ENCODE peak calls at places on chromosomes 13 and 19, in seven cellular contexts. One of them, this sample, is unnamed.

GRCh38 chr19:18612772-18613588 is at the start of gene TMEM59L:
- DNase-seq in M059J: no peak
- DNase-seq in left cardiac atrium: no peak
- DNase-seq in IMR-90: no peak
- DNase-seq in esophagus squamous epithelium: no peak
- DNase-seq in stimulated activated CD4-positive, alpha-beta T cell treated with anti-CD3 and anti-CD28 coated beads, Interleukin-15, amount 100 ng/mL, for 1 hour: no peak
- DNase-seq in choroid plexus epithelial cell: no peak
- DNase-seq in this sample: no peak

GRCh38 chr13:91355099-91355825 is 7.8 kb downstream of the MIR17HG start:
- DNase-seq in choroid plexus epithelial cell: no peak
- DNase-seq in M059J: no peak
- DNase-seq in left cardiac atrium: no peak
- DNase-seq in IMR-90: no peak
- DNase-seq in esophagus squamous epithelium: no peak
- DNase-seq in stimulated activated CD4-positive, alpha-beta T cell treated with anti-CD3 and anti-CD28 coated beads, Interleukin-15, amount 100 ng/mL, for 1 hour: no peak
- DNase-seq in this sample: no peak

GRCh38 chr19:42198676-42199439 is 18.6 kb downstream of the DEDD2 start:
- DNase-seq in stimulated activated CD4-positive, alpha-beta T cell treated with anti-CD3 and anti-CD28 coated beads, Interleukin-15, amount 100 ng/mL, for 1 hour: no peak
- DNase-seq in esophagus squamous epithelium: no peak
- DNase-seq in left cardiac atrium: no peak
- DNase-seq in choroid plexus epithelial cell: no peak
- DNase-seq in IMR-90: no peak
- DNase-seq in M059J: peak; percentile 44
- DNase-seq in this sample: no peak

GRCh38 chr13:40640202-40640601 is 26.2 kb downstream of the FOXO1 start:
- DNase-seq in stimulated activated CD4-positive, alpha-beta T cell treated with anti-CD3 and anti-CD28 coated beads, Interleukin-15, amount 100 ng/mL, for 1 hour: no peak
- DNase-seq in IMR-90: no peak
- DNase-seq in esophagus squamous epithelium: no peak
- DNase-seq in choroid plexus epithelial cell: no peak
- DNase-seq in M059J: no peak
- DNase-seq in left cardiac atrium: no peak
- DNase-seq in this sample: no peak

GRCh38 chr13:108987488-108987887 is 358.1 kb downstream of the MYO16 start:
- DNase-seq in stimulated activated CD4-positive, alpha-beta T cell treated with anti-CD3 and anti-CD28 coated beads, Interleukin-15, amount 100 ng/mL, for 1 hour: no peak
- DNase-seq in choroid plexus epithelial cell: peak; percentile 31
- DNase-seq in left cardiac atrium: no peak
- DNase-seq in esophagus squamous epithelium: no peak
- DNase-seq in IMR-90: peak; percentile 62
- DNase-seq in M059J: no peak
- DNase-seq in this sample: no peak

GRCh38 chr19:18426416-18426767 is 7.2 kb downstream of the SSBP4 start:
- DNase-seq in IMR-90: no peak
- DNase-seq in choroid plexus epithelial cell: no peak
- DNase-seq in esophagus squamous epithelium: no peak
- DNase-seq in M059J: no peak
- DNase-seq in left cardiac atrium: no peak
- DNase-seq in stimulated activated CD4-positive, alpha-beta T cell treated with anti-CD3 and anti-CD28 coated beads, Interleukin-15, amount 100 ng/mL, for 1 hour: no peak
- DNase-seq in this sample: no peak

GRCh38 chr13:113288880-113289279 is 8.2 kb upstream of the LAMP1 start:
- DNase-seq in M059J: no peak
- DNase-seq in left cardiac atrium: no peak
- DNase-seq in IMR-90: no peak
- DNase-seq in choroid plexus epithelial cell: no peak
- DNase-seq in stimulated activated CD4-positive, alpha-beta T cell treated with anti-CD3 and anti-CD28 coated beads, Interleukin-15, amount 100 ng/mL, for 1 hour: no peak
- DNase-seq in esophagus squamous epithelium: no peak
- DNase-seq in this sample: no peak

GRCh38 chr19:47002853-47003610 is 16.6 kb upstream of the NPAS1 start:
- DNase-seq in left cardiac atrium: no peak
- DNase-seq in IMR-90: no peak
- DNase-seq in stimulated activated CD4-positive, alpha-beta T cell treated with anti-CD3 and anti-CD28 coated beads, Interleukin-15, amount 100 ng/mL, for 1 hour: no peak
- DNase-seq in choroid plexus epithelial cell: no peak
- DNase-seq in esophagus squamous epithelium: no peak
- DNase-seq in M059J: no peak
- DNase-seq in this sample: no peak

GRCh38 chr13:113474179-113474578 is 16.3 kb downstream of the DCUN1D2 start:
- DNase-seq in IMR-90: peak; percentile 91
- DNase-seq in M059J: no peak
- DNase-seq in esophagus squamous epithelium: no peak
- DNase-seq in stimulated activated CD4-positive, alpha-beta T cell treated with anti-CD3 and anti-CD28 coated beads, Interleukin-15, amount 100 ng/mL, for 1 hour: no peak
- DNase-seq in left cardiac atrium: peak; percentile 45
- DNase-seq in choroid plexus epithelial cell: peak; percentile 94
- DNase-seq in this sample: no peak

GRCh38 chr13:25502551-25502950 is 130.8 kb downstream of the ATP8A2 start:
- DNase-seq in esophagus squamous epithelium: no peak
- DNase-seq in choroid plexus epithelial cell: no peak
- DNase-seq in M059J: no peak
- DNase-seq in IMR-90: no peak
- DNase-seq in stimulated activated CD4-positive, alpha-beta T cell treated with anti-CD3 and anti-CD28 coated beads, Interleukin-15, amount 100 ng/mL, for 1 hour: no peak
- DNase-seq in left cardiac atrium: no peak
- DNase-seq in this sample: no peak

GRCh38 chr13:47420012-47420411 is 523.2 kb upstream of the HTR2A start:
- DNase-seq in choroid plexus epithelial cell: peak; percentile 30
- DNase-seq in stimulated activated CD4-positive, alpha-beta T cell treated with anti-CD3 and anti-CD28 coated beads, Interleukin-15, amount 100 ng/mL, for 1 hour: no peak
- DNase-seq in esophagus squamous epithelium: no peak
- DNase-seq in M059J: peak; percentile 43
- DNase-seq in IMR-90: peak; percentile 14
- DNase-seq in left cardiac atrium: no peak
- DNase-seq in this sample: no peak

GRCh38 chr19:15436012-15436825 is 13.5 kb downstream of the WIZ start:
- DNase-seq in left cardiac atrium: no peak
- DNase-seq in choroid plexus epithelial cell: no peak
- DNase-seq in stimulated activated CD4-positive, alpha-beta T cell treated with anti-CD3 and anti-CD28 coated beads, Interleukin-15, amount 100 ng/mL, for 1 hour: no peak
- DNase-seq in esophagus squamous epithelium: no peak
- DNase-seq in IMR-90: no peak
- DNase-seq in M059J: no peak
- DNase-seq in this sample: no peak

GRCh38 chr13:98350746-98351330 is 173.8 kb upstream of the RNF113B start:
- DNase-seq in M059J: no peak
- DNase-seq in choroid plexus epithelial cell: no peak
- DNase-seq in left cardiac atrium: no peak
- DNase-seq in stimulated activated CD4-positive, alpha-beta T cell treated with anti-CD3 and anti-CD28 coated beads, Interleukin-15, amount 100 ng/mL, for 1 hour: no peak
- DNase-seq in esophagus squamous epithelium: no peak
- DNase-seq in IMR-90: no peak
- DNase-seq in this sample: peak; percentile 64

GRCh38 chr13:113835461-113836274 is 28.2 kb downstream of the GAS6 start:
- DNase-seq in M059J: no peak
- DNase-seq in left cardiac atrium: no peak
- DNase-seq in IMR-90: peak; percentile 79
- DNase-seq in choroid plexus epithelial cell: peak; percentile 89
- DNase-seq in esophagus squamous epithelium: no peak
- DNase-seq in stimulated activated CD4-positive, alpha-beta T cell treated with anti-CD3 and anti-CD28 coated beads, Interleukin-15, amount 100 ng/mL, for 1 hour: no peak
- DNase-seq in this sample: peak; percentile 37

GRCh38 chr19:13846533-13847032 is 30.4 kb upstream of the NANOS3 start:
- DNase-seq in IMR-90: peak; percentile 93
- DNase-seq in M059J: peak; percentile 99
- DNase-seq in choroid plexus epithelial cell: peak; percentile 94
- DNase-seq in esophagus squamous epithelium: peak; percentile 57
- DNase-seq in stimulated activated CD4-positive, alpha-beta T cell treated with anti-CD3 and anti-CD28 coated beads, Interleukin-15, amount 100 ng/mL, for 1 hour: peak; percentile 75
- DNase-seq in left cardiac atrium: peak; percentile 94
- DNase-seq in this sample: peak; percentile 97

GRCh38 chr19:32387701-32388392 is 17.7 kb upstream of the DPY19L3 start:
- DNase-seq in left cardiac atrium: no peak
- DNase-seq in stimulated activated CD4-positive, alpha-beta T cell treated with anti-CD3 and anti-CD28 coated beads, Interleukin-15, amount 100 ng/mL, for 1 hour: no peak
- DNase-seq in M059J: peak; percentile 69
- DNase-seq in IMR-90: peak; percentile 62
- DNase-seq in choroid plexus epithelial cell: peak; percentile 12
- DNase-seq in esophagus squamous epithelium: no peak
- DNase-seq in this sample: no peak

GRCh38 chr19:16541526-16542044 is 652 bp downstream of the CHERP start:
- DNase-seq in M059J: peak; percentile 44
- DNase-seq in IMR-90: peak; percentile 11
- DNase-seq in choroid plexus epithelial cell: peak; percentile 38
- DNase-seq in esophagus squamous epithelium: no peak
- DNase-seq in left cardiac atrium: no peak
- DNase-seq in stimulated activated CD4-positive, alpha-beta T cell treated with anti-CD3 and anti-CD28 coated beads, Interleukin-15, amount 100 ng/mL, for 1 hour: no peak
- DNase-seq in this sample: peak; percentile 24

GRCh38 chr13:78147905-78148304 is 229.3 kb upstream of the EDNRB start:
- DNase-seq in M059J: peak; percentile 75
- DNase-seq in stimulated activated CD4-positive, alpha-beta T cell treated with anti-CD3 and anti-CD28 coated beads, Interleukin-15, amount 100 ng/mL, for 1 hour: no peak
- DNase-seq in IMR-90: peak; percentile 84
- DNase-seq in choroid plexus epithelial cell: peak; percentile 59
- DNase-seq in esophagus squamous epithelium: no peak
- DNase-seq in left cardiac atrium: no peak
- DNase-seq in this sample: peak; percentile 94

GRCh38 chr19:12867120-12868099 is 13.8 kb downstream of the DNASE2 start:
- DNase-seq in stimulated activated CD4-positive, alpha-beta T cell treated with anti-CD3 and anti-CD28 coated beads, Interleukin-15, amount 100 ng/mL, for 1 hour: peak; percentile 65
- DNase-seq in esophagus squamous epithelium: no peak
- DNase-seq in IMR-90: peak; percentile 43
- DNase-seq in left cardiac atrium: peak; percentile 61
- DNase-seq in M059J: no peak
- DNase-seq in choroid plexus epithelial cell: peak; percentile 58
- DNase-seq in this sample: peak; percentile 61

GRCh38 chr13:20142019-20142926 is 18.6 kb downstream of the GJA3 start:
- DNase-seq in choroid plexus epithelial cell: no peak
- DNase-seq in stimulated activated CD4-positive, alpha-beta T cell treated with anti-CD3 and anti-CD28 coated beads, Interleukin-15, amount 100 ng/mL, for 1 hour: no peak
- DNase-seq in IMR-90: no peak
- DNase-seq in left cardiac atrium: no peak
- DNase-seq in esophagus squamous epithelium: no peak
- DNase-seq in M059J: no peak
- DNase-seq in this sample: no peak

GRCh38 chr13:73822671-73823592 is 311.3 kb downstream of the KLF12 start:
- DNase-seq in stimulated activated CD4-positive, alpha-beta T cell treated with anti-CD3 and anti-CD28 coated beads, Interleukin-15, amount 100 ng/mL, for 1 hour: no peak
- DNase-seq in M059J: no peak
- DNase-seq in IMR-90: no peak
- DNase-seq in esophagus squamous epithelium: no peak
- DNase-seq in choroid plexus epithelial cell: no peak
- DNase-seq in left cardiac atrium: no peak
- DNase-seq in this sample: no peak

GRCh38 chr13:95784161-95784880 is 107.4 kb downstream of the DNAJC3 start:
- DNase-seq in choroid plexus epithelial cell: peak; percentile 62
- DNase-seq in left cardiac atrium: no peak
- DNase-seq in stimulated activated CD4-positive, alpha-beta T cell treated with anti-CD3 and anti-CD28 coated beads, Interleukin-15, amount 100 ng/mL, for 1 hour: no peak
- DNase-seq in IMR-90: peak; percentile 91
- DNase-seq in esophagus squamous epithelium: no peak
- DNase-seq in M059J: peak; percentile 76
- DNase-seq in this sample: peak; percentile 68

GRCh38 chr19:39297931-39298634 is 1.9 kb downstream of the IFNL1 start:
- DNase-seq in left cardiac atrium: no peak
- DNase-seq in M059J: no peak
- DNase-seq in stimulated activated CD4-positive, alpha-beta T cell treated with anti-CD3 and anti-CD28 coated beads, Interleukin-15, amount 100 ng/mL, for 1 hour: no peak
- DNase-seq in esophagus squamous epithelium: no peak
- DNase-seq in choroid plexus epithelial cell: no peak
- DNase-seq in IMR-90: no peak
- DNase-seq in this sample: no peak

GRCh38 chr13:108082481-108082880 is 132.9 kb downstream of the LIG4 start:
- DNase-seq in M059J: no peak
- DNase-seq in IMR-90: no peak
- DNase-seq in choroid plexus epithelial cell: no peak
- DNase-seq in left cardiac atrium: no peak
- DNase-seq in esophagus squamous epithelium: no peak
- DNase-seq in stimulated activated CD4-positive, alpha-beta T cell treated with anti-CD3 and anti-CD28 coated beads, Interleukin-15, amount 100 ng/mL, for 1 hour: no peak
- DNase-seq in this sample: peak; percentile 53

GRCh38 chr13:26442541-26442940 is 114.9 kb upstream of the WASF3 start:
- DNase-seq in choroid plexus epithelial cell: peak; percentile 36
- DNase-seq in M059J: peak; percentile 42
- DNase-seq in IMR-90: peak; percentile 82
- DNase-seq in esophagus squamous epithelium: no peak
- DNase-seq in stimulated activated CD4-positive, alpha-beta T cell treated with anti-CD3 and anti-CD28 coated beads, Interleukin-15, amount 100 ng/mL, for 1 hour: no peak
- DNase-seq in left cardiac atrium: no peak
- DNase-seq in this sample: peak; percentile 48

GRCh38 chr19:33673996-33674395 is 52.2 kb downstream of the CHST8 start:
- DNase-seq in choroid plexus epithelial cell: no peak
- DNase-seq in left cardiac atrium: no peak
- DNase-seq in stimulated activated CD4-positive, alpha-beta T cell treated with anti-CD3 and anti-CD28 coated beads, Interleukin-15, amount 100 ng/mL, for 1 hour: no peak
- DNase-seq in esophagus squamous epithelium: no peak
- DNase-seq in M059J: no peak
- DNase-seq in IMR-90: no peak
- DNase-seq in this sample: no peak

GRCh38 chr19:10430505-10431253 is 10.3 kb downstream of the PDE4A start:
- DNase-seq in choroid plexus epithelial cell: peak; percentile 36
- DNase-seq in left cardiac atrium: peak; percentile 80
- DNase-seq in esophagus squamous epithelium: no peak
- DNase-seq in stimulated activated CD4-positive, alpha-beta T cell treated with anti-CD3 and anti-CD28 coated beads, Interleukin-15, amount 100 ng/mL, for 1 hour: no peak
- DNase-seq in IMR-90: peak; percentile 37
- DNase-seq in M059J: peak; percentile 37
- DNase-seq in this sample: no peak

GRCh38 chr19:17294051-17294891 is 9.0 kb downstream of the ABHD8 start:
- DNase-seq in esophagus squamous epithelium: no peak
- DNase-seq in stimulated activated CD4-positive, alpha-beta T cell treated with anti-CD3 and anti-CD28 coated beads, Interleukin-15, amount 100 ng/mL, for 1 hour: peak; percentile 43
- DNase-seq in left cardiac atrium: no peak
- DNase-seq in choroid plexus epithelial cell: no peak
- DNase-seq in M059J: no peak
- DNase-seq in IMR-90: no peak
- DNase-seq in this sample: peak; percentile 12

GRCh38 chr13:26896986-26897668 is 136.5 kb upstream of the GPR12 start:
- DNase-seq in M059J: no peak
- DNase-seq in left cardiac atrium: no peak
- DNase-seq in esophagus squamous epithelium: no peak
- DNase-seq in IMR-90: no peak
- DNase-seq in stimulated activated CD4-positive, alpha-beta T cell treated with anti-CD3 and anti-CD28 coated beads, Interleukin-15, amount 100 ng/mL, for 1 hour: no peak
- DNase-seq in choroid plexus epithelial cell: no peak
- DNase-seq in this sample: no peak

GRCh38 chr19:29662604-29663404 is 2.5 kb upstream of the PLEKHF1 start:
- DNase-seq in left cardiac atrium: peak; percentile 84
- DNase-seq in choroid plexus epithelial cell: peak; percentile 84
- DNase-seq in IMR-90: peak; percentile 94
- DNase-seq in M059J: peak; percentile 92
- DNase-seq in stimulated activated CD4-positive, alpha-beta T cell treated with anti-CD3 and anti-CD28 coated beads, Interleukin-15, amount 100 ng/mL, for 1 hour: no peak
- DNase-seq in esophagus squamous epithelium: no peak
- DNase-seq in this sample: peak; percentile 75

GRCh38 chr19:10936661-10937084 is 8.1 kb downstream of the TIMM29 start:
- DNase-seq in esophagus squamous epithelium: no peak
- DNase-seq in M059J: peak; percentile 79
- DNase-seq in IMR-90: peak; percentile 81
- DNase-seq in stimulated activated CD4-positive, alpha-beta T cell treated with anti-CD3 and anti-CD28 coated beads, Interleukin-15, amount 100 ng/mL, for 1 hour: no peak
- DNase-seq in choroid plexus epithelial cell: peak; percentile 91
- DNase-seq in left cardiac atrium: no peak
- DNase-seq in this sample: peak; percentile 83

GRCh38 chr19:43527860-43528622 is 1.0 kb upstream of the ETHE1 start:
- DNase-seq in stimulated activated CD4-positive, alpha-beta T cell treated with anti-CD3 and anti-CD28 coated beads, Interleukin-15, amount 100 ng/mL, for 1 hour: no peak
- DNase-seq in IMR-90: no peak
- DNase-seq in M059J: peak; percentile 40
- DNase-seq in choroid plexus epithelial cell: no peak
- DNase-seq in esophagus squamous epithelium: no peak
- DNase-seq in left cardiac atrium: peak; percentile 46
- DNase-seq in this sample: peak; percentile 89

GRCh38 chr13:53775807-53776206 is 747.2 kb downstream of the OLFM4 start:
- DNase-seq in choroid plexus epithelial cell: no peak
- DNase-seq in IMR-90: no peak
- DNase-seq in stimulated activated CD4-positive, alpha-beta T cell treated with anti-CD3 and anti-CD28 coated beads, Interleukin-15, amount 100 ng/mL, for 1 hour: no peak
- DNase-seq in left cardiac atrium: no peak
- DNase-seq in esophagus squamous epithelium: no peak
- DNase-seq in M059J: no peak
- DNase-seq in this sample: no peak

GRCh38 chr19:51621178-51621577 is 9.0 kb downstream of the SIGLEC5 start:
- DNase-seq in stimulated activated CD4-positive, alpha-beta T cell treated with anti-CD3 and anti-CD28 coated beads, Interleukin-15, amount 100 ng/mL, for 1 hour: no peak
- DNase-seq in choroid plexus epithelial cell: no peak
- DNase-seq in esophagus squamous epithelium: no peak
- DNase-seq in M059J: no peak
- DNase-seq in left cardiac atrium: no peak
- DNase-seq in IMR-90: no peak
- DNase-seq in this sample: no peak

GRCh38 chr13:76795701-76796695 is 90.2 kb downstream of the KCTD12 start:
- DNase-seq in stimulated activated CD4-positive, alpha-beta T cell treated with anti-CD3 and anti-CD28 coated beads, Interleukin-15, amount 100 ng/mL, for 1 hour: no peak
- DNase-seq in esophagus squamous epithelium: no peak
- DNase-seq in M059J: peak; percentile 15
- DNase-seq in IMR-90: peak; percentile 43
- DNase-seq in left cardiac atrium: no peak
- DNase-seq in choroid plexus epithelial cell: peak; percentile 39
- DNase-seq in this sample: no peak

GRCh38 chr19:16679811-16680210 is 18.9 kb downstream of the TMEM38A start:
- DNase-seq in M059J: no peak
- DNase-seq in IMR-90: no peak
- DNase-seq in esophagus squamous epithelium: no peak
- DNase-seq in choroid plexus epithelial cell: no peak
- DNase-seq in stimulated activated CD4-positive, alpha-beta T cell treated with anti-CD3 and anti-CD28 coated beads, Interleukin-15, amount 100 ng/mL, for 1 hour: no peak
- DNase-seq in left cardiac atrium: no peak
- DNase-seq in this sample: no peak

GRCh38 chr19:15368051-15368632 is 11.4 kb downstream of the AKAP8 start:
- DNase-seq in left cardiac atrium: no peak
- DNase-seq in stimulated activated CD4-positive, alpha-beta T cell treated with anti-CD3 and anti-CD28 coated beads, Interleukin-15, amount 100 ng/mL, for 1 hour: no peak
- DNase-seq in IMR-90: no peak
- DNase-seq in M059J: no peak
- DNase-seq in esophagus squamous epithelium: no peak
- DNase-seq in choroid plexus epithelial cell: no peak
- DNase-seq in this sample: no peak

GRCh38 chr19:34962281-34962944 is 1.6 kb downstream of the ZNF792 start:
- DNase-seq in IMR-90: peak; percentile 16
- DNase-seq in left cardiac atrium: peak; percentile 35
- DNase-seq in esophagus squamous epithelium: no peak
- DNase-seq in stimulated activated CD4-positive, alpha-beta T cell treated with anti-CD3 and anti-CD28 coated beads, Interleukin-15, amount 100 ng/mL, for 1 hour: no peak
- DNase-seq in M059J: peak; percentile 74
- DNase-seq in choroid plexus epithelial cell: peak; percentile 35
- DNase-seq in this sample: no peak